ENCODE peak calls at places on chromosomes 1 and 21, in nine cellular contexts. T is neural progenitor cell, W is PC-3, J is OCI-LY7, G is IMR-90, K is mammary epithelial cell, E is K562, X is endothelial cell of umbilical vein, M is GM12878. A is an unnamed sample.

GRCh38 chr21:45985471-45986315 is 4.1 kb downstream of the COL6A1 start:
- DNase-seq in T (no peak), W (no peak), J (no peak), G (no peak), K (no peak), E (no peak), X (no peak), M (no peak), A (no peak)

GRCh38 chr1:230104395-230105244 is 37.6 kb downstream of the GALNT2 start:
- DNase-seq in T (peak), W (peak), J (peak), G (peak), K (peak), E (no peak), X (peak), M (peak), A (peak)

GRCh38 chr1:205970486-205970885 is 27.2 kb upstream of the SLC26A9 start:
- DNase-seq in T (no peak), W (peak), J (no peak), G (no peak), K (no peak), E (no peak), X (peak), M (no peak), A (no peak)

GRCh38 chr1:234433563-234434285 is 45.3 kb downstream of the TARBP1 start:
- DNase-seq in T (no peak), W (peak), J (no peak), G (peak), K (peak), E (peak), X (peak), M (peak), A (no peak)

GRCh38 chr1:206505702-206506375 is 1.5 kb upstream of the RASSF5 start:
- DNase-seq in T (no peak), W (peak), J (no peak), G (peak), K (no peak), E (no peak), X (no peak), M (no peak), A (no peak)

GRCh38 chr1:187053876-187054275 is 225.1 kb downstream of the PLA2G4A start:
- DNase-seq in T (no peak), W (no peak), J (no peak), G (no peak), K (no peak), E (no peak), X (no peak), M (no peak), A (no peak)

GRCh38 chr1:196660912-196661311 is 9.1 kb downstream of the CFH start:
- DNase-seq in T (peak), W (peak), J (peak), G (peak), K (peak), E (peak), X (peak), M (no peak), A (peak)

GRCh38 chr1:210236840-210237409 is 4.3 kb downstream of the SERTAD4 start:
- DNase-seq in T (peak), W (no peak), J (no peak), G (peak), K (no peak), E (no peak), X (peak), M (no peak), A (no peak)

GRCh38 chr1:187872555-187872954 is 1043.8 kb downstream of the PLA2G4A start:
- DNase-seq in T (no peak), W (no peak), J (no peak), G (no peak), K (no peak), E (no peak), X (no peak), M (no peak), A (no peak)

GRCh38 chr1:204584699-204585372 is 68.6 kb downstream of the MDM4 start:
- DNase-seq in T (no peak), W (no peak), J (peak), G (no peak), K (no peak), E (no peak), X (no peak), M (no peak), A (no peak)

GRCh38 chr1:8026153-8026975 is at the start of gene ERRFI1:
- DNase-seq in T (peak), W (peak), J (no peak), G (peak), K (peak), E (peak), X (peak), M (peak), A (peak)

GRCh38 chr1:4005431-4005830 is 105.4 kb upstream of the C1orf174 start:
- DNase-seq in T (no peak), W (no peak), J (no peak), G (no peak), K (no peak), E (no peak), X (no peak), M (no peak), A (no peak)

GRCh38 chr1:37746806-37747205 is 18.1 kb downstream of the EPHA10 start:
- DNase-seq in T (no peak), W (no peak), J (no peak), G (no peak), K (no peak), E (no peak), X (no peak), M (no peak), A (no peak)

GRCh38 chr1:195584870-195585624 is 1023.2 kb downstream of the KCNT2 start:
- DNase-seq in T (no peak), W (peak), J (no peak), G (peak), K (peak), E (no peak), X (no peak), M (no peak), A (no peak)

GRCh38 chr1:28537457-28538199 is 15.3 kb upstream of the TRNAU1AP start:
- DNase-seq in T (no peak), W (no peak), J (no peak), G (no peak), K (no peak), E (no peak), X (no peak), M (no peak), A (no peak)

GRCh38 chr1:30706528-30706927 is 16.9 kb downstream of the MATN1 start:
- DNase-seq in T (no peak), W (peak), J (no peak), G (peak), K (peak), E (no peak), X (no peak), M (no peak), A (no peak)

GRCh38 chr21:42221581-42222345 is 2.8 kb downstream of the ABCG1 start:
- DNase-seq in T (no peak), W (no peak), J (no peak), G (peak), K (peak), E (no peak), X (peak), M (no peak), A (no peak)

GRCh38 chr1:161305872-161306519 is 3.8 kb downstream of the MPZ start:
- DNase-seq in T (peak), W (no peak), J (peak), G (peak), K (peak), E (peak), X (peak), M (peak), A (peak)

GRCh38 chr1:199463521-199464127 is 563.9 kb upstream of the NR5A2 start:
- DNase-seq in T (peak), W (peak), J (peak), G (peak), K (peak), E (no peak), X (peak), M (peak), A (peak)

GRCh38 chr1:171472183-171472647 is 13.1 kb upstream of the PRRC2C start:
- DNase-seq in T (no peak), W (no peak), J (no peak), G (no peak), K (no peak), E (no peak), X (no peak), M (peak), A (no peak)

GRCh38 chr1:226798427-226799411 is 59.6 kb upstream of the ITPKB start:
- DNase-seq in T (no peak), W (no peak), J (peak), G (no peak), K (no peak), E (peak), X (peak), M (peak), A (no peak)

GRCh38 chr1:186985889-186986491 is 157.2 kb downstream of the PLA2G4A start:
- DNase-seq in T (peak), W (peak), J (peak), G (peak), K (peak), E (peak), X (peak), M (no peak), A (peak)

GRCh38 chr1:220368352-220369265 is 96.4 kb upstream of the RAB3GAP2 start:
- DNase-seq in T (no peak), W (peak), J (no peak), G (no peak), K (peak), E (no peak), X (no peak), M (no peak), A (no peak)

GRCh38 chr1:168774241-168774640 is 45.2 kb upstream of the DPT start:
- DNase-seq in T (no peak), W (no peak), J (no peak), G (no peak), K (no peak), E (no peak), X (no peak), M (no peak), A (no peak)

GRCh38 chr1:229848762-229849677 is 218.0 kb upstream of the GALNT2 start:
- DNase-seq in T (peak), W (peak), J (peak), G (peak), K (peak), E (peak), X (peak), M (no peak), A (peak)

GRCh38 chr21:39444406-39445145 is 1.0 kb downstream of the LCA5L start:
- DNase-seq in T (peak), W (peak), J (peak), G (peak), K (peak), E (peak), X (peak), M (no peak), A (no peak)

GRCh38 chr21:41705546-41706262 is 61.1 kb downstream of the RIPK4 start:
- DNase-seq in T (no peak), W (no peak), J (no peak), G (no peak), K (no peak), E (no peak), X (no peak), M (no peak), A (no peak)

GRCh38 chr1:35570589-35571137 is 2.5 kb upstream of the TFAP2E start:
- DNase-seq in T (no peak), W (no peak), J (no peak), G (peak), K (peak), E (no peak), X (no peak), M (no peak), A (no peak)

GRCh38 chr1:44293761-44294315 is 61.2 kb downstream of the ERI3 start:
- DNase-seq in T (no peak), W (no peak), J (no peak), G (no peak), K (no peak), E (no peak), X (no peak), M (no peak), A (no peak)

GRCh38 chr21:35179990-35180557 is 131.0 kb upstream of the RUNX1 start:
- DNase-seq in T (no peak), W (peak), J (no peak), G (peak), K (peak), E (no peak), X (no peak), M (no peak), A (no peak)

GRCh38 chr21:35178098-35178497 is 129.0 kb upstream of the RUNX1 start:
- DNase-seq in T (no peak), W (no peak), J (no peak), G (peak), K (no peak), E (no peak), X (no peak), M (no peak), A (no peak)

GRCh38 chr21:35178812-35179211 is 129.7 kb upstream of the RUNX1 start:
- DNase-seq in T (no peak), W (peak), J (no peak), G (peak), K (peak), E (no peak), X (peak), M (no peak), A (no peak)
- H2AFZ ChIP-seq in T (no peak), W (no peak), J (no peak), G (no peak), K (no peak), E (peak), X (no peak), M (no peak), A (no peak)

DNA sequence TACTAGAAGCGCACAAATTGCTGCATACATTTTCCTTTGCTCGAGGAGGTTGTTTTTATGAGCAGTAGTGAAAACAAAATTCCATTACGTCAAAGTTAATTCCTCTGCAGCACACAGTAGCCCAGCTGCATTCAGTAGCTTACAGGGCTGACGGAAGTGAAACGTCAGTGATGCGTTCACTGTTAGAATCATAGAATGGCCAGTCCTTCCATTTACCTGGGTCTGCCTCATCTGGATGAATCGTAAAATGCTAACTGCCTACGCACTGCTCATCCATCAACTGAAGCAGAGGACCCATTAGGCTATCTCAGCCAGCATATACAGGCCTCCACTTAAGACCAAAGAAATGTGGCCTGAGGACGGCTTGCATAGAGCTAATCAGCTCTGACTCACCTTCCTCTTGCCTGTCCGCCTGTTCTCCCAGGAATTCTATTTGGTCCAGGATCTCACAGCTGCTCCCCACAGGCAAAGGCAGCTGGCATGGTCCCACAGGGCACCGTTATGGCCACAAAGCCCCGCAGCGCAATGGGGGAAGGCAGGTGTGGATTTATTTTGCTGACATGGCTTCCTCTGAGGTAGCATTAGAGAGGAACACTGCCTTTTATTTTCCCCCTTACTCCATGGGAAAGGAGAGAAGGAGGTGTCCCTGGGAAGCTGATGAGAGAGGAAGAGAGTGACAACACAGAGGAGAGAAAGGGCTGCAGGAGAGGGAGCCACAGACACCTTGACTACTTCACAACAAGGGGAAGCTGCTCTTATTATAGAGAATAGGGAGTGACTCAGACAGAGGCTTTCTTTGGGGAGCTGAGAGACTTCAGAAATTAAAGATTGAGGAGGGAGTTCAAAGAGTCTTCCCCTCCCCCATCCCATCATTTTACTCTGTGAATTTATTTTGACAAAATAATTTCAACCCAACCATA is 177.7 kb downstream of the HHIPL2 start:
- DNase-seq in T (no peak), W (peak), J (no peak), G (peak), K (peak), E (no peak), X (no peak), M (no peak), A (no peak)
- H2AFZ ChIP-seq in T (no peak), W (no peak), J (no peak), G (peak), K (peak), E (no peak), X (no peak), M (no peak), A (no peak)

GRCh38 chr1:106793686-106794085 is 262.8 kb upstream of the PRMT6 start:
- DNase-seq in T (no peak), W (no peak), J (no peak), G (no peak), K (no peak), E (no peak), X (no peak), M (no peak), A (no peak)
- H2AFZ ChIP-seq in T (peak), W (no peak), J (no peak), G (no peak), K (no peak), E (no peak), X (no peak), M (no peak), A (no peak)

GRCh38 chr1:93964777-93965200 is 55.6 kb upstream of the GCLM start:
- DNase-seq in T (no peak), W (peak), J (no peak), G (peak), K (peak), E (no peak), X (no peak), M (peak), A (no peak)

GRCh38 chr1:93965256-93965655 is 56.0 kb upstream of the GCLM start:
- DNase-seq in T (no peak), W (peak), J (no peak), G (no peak), K (no peak), E (no peak), X (no peak), M (no peak), A (no peak)

GRCh38 chr1:93964096-93964776 is 55.0 kb upstream of the GCLM start:
- DNase-seq in T (no peak), W (no peak), J (no peak), G (no peak), K (no peak), E (no peak), X (no peak), M (no peak), A (no peak)

GRCh38 chr1:93961443-93961842 is 52.2 kb upstream of the GCLM start:
- DNase-seq in T (no peak), W (no peak), J (no peak), G (no peak), K (no peak), E (no peak), X (no peak), M (no peak), A (no peak)

GRCh38 chr1:93963585-93963984 is 54.4 kb upstream of the GCLM start:
- DNase-seq in T (no peak), W (no peak), J (no peak), G (no peak), K (no peak), E (no peak), X (no peak), M (no peak), A (no peak)
- H2AFZ ChIP-seq in T (no peak), W (no peak), J (no peak), G (no peak), K (no peak), E (no peak), X (no peak), M (no peak), A (no peak)

GRCh38 chr1:147334292-147334691 is 91.8 kb downstream of the CHD1L start:
- DNase-seq in T (no peak), W (no peak), J (no peak), G (no peak), K (no peak), E (no peak), X (no peak), M (no peak), A (no peak)
- H2AFZ ChIP-seq in T (peak), W (no peak), J (no peak), G (no peak), K (no peak), E (peak), X (no peak), M (no peak), A (no peak)

A was measured in MM.1S.